ENCODE peak calls at places on chromosomes 11 and 22, in seven cellular contexts. H, V, X, Z, Q, F and W are unnamed samples.

GRCh38 chr11:20065040-20065805 is 95.1 kb downstream of the DBX1 start:
- DNase-seq in H (no peak), V (no peak), X (no peak), Z (no peak), Q (no peak), F (no peak), W (no peak)

GRCh38 chr22:42150727-42151590 is 20.3 kb upstream of the CYP2D6 start:
- DNase-seq in H (no peak), V (no peak), X (no peak), Z (no peak), Q (no peak), F (no peak), W (no peak)

GRCh38 chr11:69918938-69919650 is 99.9 kb upstream of the FGF3 start:
- DNase-seq in H (peak), V (peak), X (peak), Z (peak), Q (peak), F (peak), W (no peak)

GRCh38 chr22:27195104-27195503 is 537.7 kb downstream of the MIAT start:
- DNase-seq in H (peak), V (no peak), X (no peak), Z (peak), Q (no peak), F (peak), W (no peak)

GRCh38 chr11:116166788-116167465 is 605.9 kb downstream of the BUD13 start:
- DNase-seq in H (no peak), V (no peak), X (no peak), Z (no peak), Q (no peak), F (no peak), W (no peak)

GRCh38 chr22:40007826-40008710 is 13.3 kb downstream of the FAM83F start:
- DNase-seq in H (no peak), V (no peak), X (no peak), Z (no peak), Q (no peak), F (no peak), W (no peak)

GRCh38 chr11:64541131-64541530 is 49.9 kb upstream of the SLC22A12 start:
- DNase-seq in H (no peak), V (no peak), X (no peak), Z (no peak), Q (no peak), F (no peak), W (no peak)

GRCh38 chr22:45684169-45684568 is 12.5 kb downstream of the ATXN10 start:
- DNase-seq in H (no peak), V (peak), X (no peak), Z (no peak), Q (peak), F (no peak), W (no peak)

GRCh38 chr11:44548032-44548695 is 17.3 kb upstream of the CD82 start:
- DNase-seq in H (no peak), V (no peak), X (no peak), Z (no peak), Q (no peak), F (no peak), W (no peak)

GRCh38 chr11:117961896-117962295 is 24.3 kb upstream of the IL10RA start:
- DNase-seq in H (no peak), V (no peak), X (no peak), Z (no peak), Q (no peak), F (no peak), W (no peak)

GRCh38 chr11:119529063-119529845 is 106.3 kb upstream of the THY1 start:
- DNase-seq in H (no peak), V (no peak), X (no peak), Z (peak), Q (no peak), F (no peak), W (no peak)

GRCh38 chr11:29336727-29337212 is 680.1 kb downstream of the KCNA4 start:
- DNase-seq in H (peak), V (peak), X (no peak), Z (no peak), Q (peak), F (no peak), W (no peak)

GRCh38 chr22:29154364-29155048 is 51.2 kb upstream of the EMID1 start:
- DNase-seq in H (peak), V (peak), X (peak), Z (peak), Q (peak), F (peak), W (peak)

GRCh38 chr11:69662021-69662698 is 13.0 kb downstream of the LTO1 start:
- DNase-seq in H (no peak), V (no peak), X (no peak), Z (peak), Q (no peak), F (no peak), W (no peak)

GRCh38 chr11:70077411-70078094 is 564 bp upstream of the ANO1 start:
- DNase-seq in H (no peak), V (no peak), X (no peak), Z (no peak), Q (no peak), F (no peak), W (no peak)

GRCh38 chr11:7546324-7546791 is 32.6 kb downstream of the PPFIBP2 start:
- DNase-seq in H (no peak), V (no peak), X (no peak), Z (no peak), Q (peak), F (no peak), W (no peak)

GRCh38 chr11:45651841-45652745 is 13.3 kb downstream of the CHST1 start:
- DNase-seq in H (no peak), V (no peak), X (no peak), Z (no peak), Q (no peak), F (no peak), W (no peak)

GRCh38 chr11:66686801-66687750 is 9.4 kb upstream of the RBM4B start:
- DNase-seq in H (no peak), V (no peak), X (no peak), Z (no peak), Q (no peak), F (no peak), W (no peak)

GRCh38 chr11:134034496-134035381 is 34.1 kb upstream of the JAM3 start:
- DNase-seq in H (no peak), V (no peak), X (no peak), Z (peak), Q (peak), F (peak), W (peak)

GRCh38 chr11:46006418-46007070 is 84.1 kb downstream of the LARGE2 start:
- DNase-seq in H (peak), V (peak), X (no peak), Z (no peak), Q (peak), F (peak), W (no peak)

GRCh38 chr11:65003282-65003681 is 6.5 kb upstream of the BATF2 start:
- DNase-seq in H (peak), V (peak), X (no peak), Z (no peak), Q (peak), F (no peak), W (no peak)

GRCh38 chr22:50139843-50140415 is 30.6 kb upstream of the PANX2 start:
- DNase-seq in H (no peak), V (no peak), X (no peak), Z (no peak), Q (no peak), F (peak), W (no peak)

GRCh38 chr11:118224512-118225180 is at the start of gene JAML:
- DNase-seq in H (no peak), V (no peak), X (no peak), Z (no peak), Q (no peak), F (no peak), W (no peak)

GRCh38 chr11:112016765-112017356 is 8.3 kb upstream of the DLAT start:
- DNase-seq in H (peak), V (no peak), X (no peak), Z (no peak), Q (peak), F (no peak), W (no peak)

GRCh38 chr22:50665738-50666137 is 6.9 kb upstream of the SHANK3 start:
- DNase-seq in H (no peak), V (no peak), X (no peak), Z (no peak), Q (no peak), F (no peak), W (no peak)

GRCh38 chr22:37471721-37472417 is 14.3 kb downstream of the MFNG start:
- DNase-seq in H (no peak), V (no peak), X (no peak), Z (no peak), Q (no peak), F (no peak), W (no peak)

GRCh38 chr11:72930011-72930410 is 115.8 kb downstream of the ATG16L2 start:
- DNase-seq in H (no peak), V (peak), X (no peak), Z (no peak), Q (peak), F (peak), W (no peak)

GRCh38 chr11:2576116-2576515 is 123.7 kb downstream of the KCNQ1OT1 start:
- DNase-seq in H (no peak), V (no peak), X (no peak), Z (peak), Q (no peak), F (no peak), W (no peak)

GRCh38 chr22:20604776-20605221 is 97.4 kb downstream of the MED15 start:
- DNase-seq in H (no peak), V (no peak), X (no peak), Z (no peak), Q (no peak), F (no peak), W (no peak)

GRCh38 chr22:24550902-24551229 is 4.1 kb downstream of the GUCD1 start:
- DNase-seq in H (no peak), V (no peak), X (no peak), Z (no peak), Q (no peak), F (no peak), W (no peak)

GRCh38 chr22:49519117-49519737 is 308.4 kb downstream of the BRD1 start:
- DNase-seq in H (no peak), V (no peak), X (no peak), Z (no peak), Q (no peak), F (no peak), W (no peak)

GRCh38 chr22:50268655-50269113 is 1.5 kb downstream of the MAPK11 start:
- DNase-seq in H (no peak), V (no peak), X (no peak), Z (no peak), Q (no peak), F (peak), W (no peak)

GRCh38 chr11:45278721-45279120 is 7.4 kb downstream of the SYT13 start:
- DNase-seq in H (no peak), V (no peak), X (no peak), Z (no peak), Q (no peak), F (no peak), W (no peak)

GRCh38 chr11:123213307-123213708 is 18.3 kb upstream of the CLMP start:
- DNase-seq in H (no peak), V (no peak), X (no peak), Z (no peak), Q (no peak), F (no peak), W (no peak)